ENCODE peak calls at places on chromosome 7, in six cellular contexts. T is esophagus muscularis mucosa, K is iris pigment epithelial cell, I is skeletal muscle cell, H is islet precursor cell, S is DMS79. X is an unnamed sample.

GRCh38 chr7:155669717-155670505 is 25.4 kb downstream of the RBM33 start:
- DNase-seq in T (no peak), K (peak; percentile 45), I (peak; percentile 23), H (peak; percentile 67), S (peak; percentile 6), X (no peak)

GRCh38 chr7:30472081-30472770 is 6.4 kb downstream of the NOD1 start:
- DNase-seq in T (peak; percentile 55), K (peak; percentile 27), I (no peak), H (no peak), S (no peak), X (no peak)

GRCh38 chr7:34497153-34497777 is 160.8 kb upstream of the NPSR1 start:
- DNase-seq in T (no peak), K (peak; percentile 0), I (no peak), H (no peak), S (no peak), X (no peak)

GRCh38 chr7:78151229-78151628 is 352.7 kb downstream of the PHTF2 start:
- DNase-seq in T (no peak), K (peak; percentile 67), I (peak; percentile 85), H (no peak), S (peak; percentile 76), X (peak; percentile 85)

GRCh38 chr7:151813997-151814396 is 62.9 kb downstream of the PRKAG2 start:
- DNase-seq in T (no peak), K (no peak), I (no peak), H (no peak), S (no peak), X (no peak)

GRCh38 chr7:55314967-55315366 is 50.2 kb upstream of the LANCL2 start:
- DNase-seq in T (no peak), K (no peak), I (no peak), H (no peak), S (no peak), X (no peak)

GRCh38 chr7:114988755-114989154 is 66.9 kb downstream of the MDFIC start:
- DNase-seq in T (no peak), K (peak; percentile 87), I (peak; percentile 67), H (no peak), S (no peak), X (no peak)

GRCh38 chr7:73681031-73681430 is 2.2 kb downstream of the DNAJC30 start:
- DNase-seq in T (no peak), K (peak; percentile 78), I (no peak), H (no peak), S (no peak), X (no peak)

GRCh38 chr7:144019457-144019856 is 19.3 kb downstream of the OR6B1 start:
- DNase-seq in T (no peak), K (peak; percentile 98), I (peak; percentile 73), H (peak; percentile 82), S (no peak), X (no peak)

GRCh38 chr7:30871655-30872054 is 40.0 kb upstream of the AQP1 start:
- DNase-seq in T (no peak), K (no peak), I (no peak), H (no peak), S (no peak), X (no peak)